ENCODE peak calls at places on chromosomes 11 and 22, in ten cellular contexts. P is AG09309; W is neural progenitor cell; Y is activated B cell treated with CpG ODN at 0.5 μM for 24 hours; C is AG04450; T is CD8-positive, alpha-beta T cell; U is fibroblast of the aortic adventitia; G is HCT116; K is OCI-LY7; B is stomach. L is an unnamed sample.
A peak's percentile ranks its signal among the peaks of the same experiment; 100 is the strongest.

GRCh38 chr22:20051927-20052308 is 28.1 kb upstream of the DGCR8 start:
- DNase-seq in P (no peak), W (no peak), Y (no peak), C (no peak), T (no peak), U (no peak), G (no peak), K (no peak), B (no peak), L (no peak)

GRCh38 chr22:32992821-32993220 is 65.4 kb downstream of the SYN3 start:
- DNase-seq in P (no peak), W (no peak), Y (no peak), C (no peak), T (no peak), U (no peak), G (no peak), K (no peak), B (no peak), L (no peak)

GRCh38 chr11:103584021-103584420 is 452.4 kb upstream of the DDI1 start:
- DNase-seq in P (no peak), W (peak; percentile 25), Y (no peak), C (no peak), T (no peak), U (no peak), G (no peak), K (no peak), B (no peak), L (no peak)

GRCh38 chr11:101401245-101401644 is 182.6 kb downstream of the TRPC6 start:
- DNase-seq in P (peak; percentile 34), W (no peak), Y (no peak), C (peak; percentile 30), T (no peak), U (no peak), G (no peak), K (no peak), B (no peak), L (no peak)

GRCh38 chr11:60871378-60872061 is 4.2 kb downstream of the ZP1 start:
- DNase-seq in P (no peak), W (no peak), Y (no peak), C (no peak), T (no peak), U (peak; percentile 53), G (no peak), K (no peak), B (peak; percentile 16), L (no peak)

GRCh38 chr11:84720706-84721402 is 906.3 kb downstream of the DLG2 start:
- DNase-seq in P (no peak), W (peak; percentile 53), Y (no peak), C (no peak), T (no peak), U (no peak), G (no peak), K (no peak), B (no peak), L (no peak)

GRCh38 chr22:38397189-38398097 is 57.6 kb downstream of the KCNJ4 start:
- DNase-seq in P (no peak), W (peak; percentile 87), Y (peak; percentile 45), C (no peak), T (no peak), U (peak; percentile 28), G (no peak), K (peak; percentile 65), B (no peak), L (no peak)

GRCh38 chr11:62875698-62876483 is 4.8 kb upstream of the SLC3A2 start:
- DNase-seq in P (no peak), W (no peak), Y (no peak), C (no peak), T (no peak), U (no peak), G (no peak), K (no peak), B (peak; percentile 63), L (no peak)

GRCh38 chr22:49021926-49022815 is 805.5 kb downstream of the BRD1 start:
- DNase-seq in P (no peak), W (no peak), Y (no peak), C (no peak), T (no peak), U (no peak), G (no peak), K (no peak), B (no peak), L (peak; percentile 35)

GRCh38 chr11:47487421-47487820 is 38.5 kb upstream of the RAPSN start:
- DNase-seq in P (no peak), W (no peak), Y (no peak), C (no peak), T (no peak), U (no peak), G (no peak), K (no peak), B (no peak), L (no peak)

GRCh38 chr22:32661296-32661695 is 140.2 kb upstream of the TIMP3 start:
- DNase-seq in P (peak; percentile 70), W (no peak), Y (no peak), C (peak; percentile 75), T (no peak), U (peak; percentile 94), G (no peak), K (no peak), B (no peak), L (no peak)

GRCh38 chr11:70727899-70728620 is 329.7 kb downstream of the CTTN start:
- DNase-seq in P (no peak), W (peak; percentile 40), Y (no peak), C (no peak), T (no peak), U (no peak), G (no peak), K (no peak), B (no peak), L (peak; percentile 20)

GRCh38 chr11:35380603-35381002 is 38.8 kb downstream of the SLC1A2 start:
- DNase-seq in P (no peak), W (no peak), Y (no peak), C (no peak), T (no peak), U (no peak), G (no peak), K (no peak), B (no peak), L (no peak)

GRCh38 chr22:26891431-26891830 is 234.0 kb downstream of the MIAT start:
- DNase-seq in P (no peak), W (no peak), Y (no peak), C (no peak), T (no peak), U (no peak), G (no peak), K (no peak), B (no peak), L (no peak)

GRCh38 chr11:126499124-126499752 is 143.8 kb downstream of the ST3GAL4 start:
- DNase-seq in P (no peak), W (no peak), Y (no peak), C (no peak), T (no peak), U (no peak), G (no peak), K (no peak), B (no peak), L (peak; percentile 18)

GRCh38 chr11:78449866-78450265 is 32.2 kb upstream of the GAB2 start:
- DNase-seq in P (no peak), W (no peak), Y (no peak), C (no peak), T (no peak), U (no peak), G (no peak), K (no peak), B (no peak), L (no peak)

GRCh38 chr22:22883090-22883727 is 4.4 kb upstream of the IGLL5 start:
- DNase-seq in P (no peak), W (no peak), Y (no peak), C (no peak), T (no peak), U (no peak), G (no peak), K (no peak), B (no peak), L (no peak)

GRCh38 chr11:31480930-31481329 is 28.5 kb downstream of the IMMP1L start:
- DNase-seq in P (no peak), W (peak; percentile 44), Y (no peak), C (no peak), T (no peak), U (no peak), G (no peak), K (no peak), B (no peak), L (no peak)

GRCh38 chr11:315051-315481 is 1.2 kb downstream of the IFITM1 start:
- DNase-seq in P (no peak), W (no peak), Y (no peak), C (no peak), T (peak; percentile 35), U (no peak), G (no peak), K (no peak), B (no peak), L (no peak)

GRCh38 chr22:44782286-44782830 is 30.0 kb downstream of the ARHGAP8 start:
- DNase-seq in P (no peak), W (no peak), Y (no peak), C (no peak), T (no peak), U (peak; percentile 56), G (no peak), K (no peak), B (no peak), L (no peak)

GRCh38 chr11:111908639-111909305 is 2.8 kb downstream of the CRYAB start:
- DNase-seq in P (no peak), W (no peak), Y (no peak), C (no peak), T (no peak), U (no peak), G (no peak), K (no peak), B (no peak), L (no peak)

GRCh38 chr11:133966924-133967598 is 10.3 kb upstream of the IGSF9B start:
- DNase-seq in P (no peak), W (peak; percentile 67), Y (no peak), C (no peak), T (peak; percentile 80), U (no peak), G (no peak), K (no peak), B (peak; percentile 38), L (no peak)
- TF ChIP-seq CTCF in P (peak; percentile 29), W (peak; percentile 58), Y (no peak), C (peak; percentile 16), T (peak; percentile 65), U (peak; percentile 19), G (peak; percentile 36), K (peak; percentile 56), B (no peak), L (no peak)

GRCh38 chr22:25838960-25839741 is 97.2 kb downstream of the MYO18B start:
- DNase-seq in P (no peak), W (no peak), Y (no peak), C (no peak), T (no peak), U (no peak), G (no peak), K (no peak), B (no peak), L (no peak)
- TF ChIP-seq CTCF in P (no peak), W (no peak), Y (no peak), C (no peak), T (no peak), U (no peak), G (no peak), K (no peak), B (no peak), L (no peak)

GRCh38 chr11:1448166-1448825 is 38.3 kb downstream of the MOB2 start:
- DNase-seq in P (no peak), W (no peak), Y (no peak), C (no peak), T (no peak), U (no peak), G (no peak), K (no peak), B (no peak), L (no peak)
- TF ChIP-seq CTCF in P (no peak), W (no peak), Y (no peak), C (no peak), T (no peak), U (no peak), G (no peak), K (no peak), B (no peak), L (no peak)

GRCh38 chr11:124891390-124891861 is 6.2 kb downstream of the ROBO4 start:
- DNase-seq in P (no peak), W (no peak), Y (no peak), C (no peak), T (no peak), U (no peak), G (no peak), K (no peak), B (no peak), L (no peak)
- TF ChIP-seq CTCF in P (peak; percentile 12), W (no peak), Y (no peak), C (no peak), T (no peak), U (peak; percentile 6), G (no peak), K (no peak), B (no peak), L (no peak)

L was measured in CD14-positive monocyte.